ENCODE peak calls at places on chromosome 3, in six cellular contexts. One of them, this sample, is unnamed.
A peak's percentile ranks its signal among the peaks of the same experiment; 100 is the strongest.

GRCh38 chr3:111861396-111861795 is 2.3 kb downstream of the PHLDB2 start:
- DNase-seq in H1: no peak
- DNase-seq in HepG2: no peak
- DNase-seq in HL-60: no peak
- DNase-seq in SK-N-SH: no peak
- DNase-seq in GM12878: no peak
- DNase-seq in this sample: no peak

GRCh38 chr3:152113992-152114651 is 154.6 kb upstream of the MBNL1 start:
- DNase-seq in H1: no peak
- DNase-seq in HepG2: no peak
- DNase-seq in HL-60: no peak
- DNase-seq in SK-N-SH: no peak
- DNase-seq in GM12878: no peak
- DNase-seq in this sample: no peak

GRCh38 chr3:171982829-171983228 is 56.5 kb upstream of the FNDC3B start:
- DNase-seq in H1: no peak
- DNase-seq in HepG2: no peak
- DNase-seq in HL-60: no peak
- DNase-seq in SK-N-SH: no peak
- DNase-seq in GM12878: no peak
- DNase-seq in this sample: no peak

GRCh38 chr3:23264413-23264812 is 61.3 kb downstream of the UBE2E2 start:
- DNase-seq in H1: no peak
- DNase-seq in HepG2: no peak
- DNase-seq in HL-60: no peak
- DNase-seq in SK-N-SH: no peak
- DNase-seq in GM12878: no peak
- DNase-seq in this sample: no peak

GRCh38 chr3:61926913-61927312 is 365.5 kb downstream of the PTPRG start:
- DNase-seq in H1: no peak
- DNase-seq in HepG2: no peak
- DNase-seq in HL-60: no peak
- DNase-seq in SK-N-SH: no peak
- DNase-seq in GM12878: no peak
- DNase-seq in this sample: no peak

GRCh38 chr3:169280010-169280585 is 383.4 kb downstream of the MECOM start:
- DNase-seq in H1: no peak
- DNase-seq in HepG2: no peak
- DNase-seq in HL-60: no peak
- DNase-seq in SK-N-SH: no peak
- DNase-seq in GM12878: no peak
- DNase-seq in this sample: no peak

GRCh38 chr3:23671901-23672589 is 133.7 kb upstream of the UBE2E1 start:
- DNase-seq in H1: no peak
- DNase-seq in HepG2: no peak
- DNase-seq in HL-60: no peak
- DNase-seq in SK-N-SH: no peak
- DNase-seq in GM12878: no peak
- DNase-seq in this sample: no peak

GRCh38 chr3:25576836-25577454 is 87.8 kb downstream of the TOP2B start:
- DNase-seq in H1: peak; percentile 84
- DNase-seq in HepG2: no peak
- DNase-seq in HL-60: no peak
- DNase-seq in SK-N-SH: no peak
- DNase-seq in GM12878: no peak
- DNase-seq in this sample: peak; percentile 70

GRCh38 chr3:194930439-194931204 is 244.9 kb downstream of the FAM43A start:
- DNase-seq in H1: peak; percentile 6
- DNase-seq in HepG2: peak; percentile 31
- DNase-seq in HL-60: peak; percentile 79
- DNase-seq in SK-N-SH: peak; percentile 40
- DNase-seq in GM12878: no peak
- DNase-seq in this sample: no peak

GRCh38 chr3:55169608-55170010 is 241.8 kb upstream of the LRTM1 start:
- DNase-seq in H1: no peak
- DNase-seq in HepG2: no peak
- DNase-seq in HL-60: no peak
- DNase-seq in SK-N-SH: no peak
- DNase-seq in GM12878: no peak
- DNase-seq in this sample: no peak

GRCh38 chr3:20837676-20838302 is 651.8 kb upstream of the SGO1 start:
- DNase-seq in H1: no peak
- DNase-seq in HepG2: no peak
- DNase-seq in HL-60: no peak
- DNase-seq in SK-N-SH: no peak
- DNase-seq in GM12878: no peak
- DNase-seq in this sample: no peak

DNA sequence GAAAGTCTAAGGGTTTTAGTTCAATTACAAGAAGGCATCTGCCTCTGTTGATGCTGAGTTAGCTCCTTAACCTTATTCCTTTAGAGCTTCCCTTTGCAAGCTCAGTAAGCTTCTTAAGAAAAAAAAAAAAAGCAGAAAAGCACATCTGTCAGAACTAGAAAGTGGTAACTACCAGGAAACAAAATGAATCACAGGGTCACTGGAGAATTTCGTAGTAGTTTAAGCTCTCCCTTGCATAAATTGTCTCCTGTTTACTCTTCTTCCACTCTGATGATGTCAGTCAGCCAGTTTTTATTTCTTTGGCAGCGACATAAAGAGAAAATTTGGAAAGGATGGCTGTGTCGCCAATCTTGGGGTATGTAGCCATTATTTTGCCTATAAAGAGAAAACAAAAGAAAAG is 3.1 kb upstream of the GABRR3 start:
- DNase-seq in H1: no peak
- DNase-seq in HepG2: no peak
- DNase-seq in HL-60: no peak
- DNase-seq in SK-N-SH: no peak
- DNase-seq in GM12878: no peak
- DNase-seq in this sample: no peak
- TF ChIP-seq GABPA in H1: no peak
- TF ChIP-seq GABPA in HepG2: no peak
- TF ChIP-seq GABPA in HL-60: no peak
- TF ChIP-seq GABPA in SK-N-SH: no peak
- TF ChIP-seq GABPA in GM12878: no peak
- TF ChIP-seq GABPA in this sample: no peak

DNA sequence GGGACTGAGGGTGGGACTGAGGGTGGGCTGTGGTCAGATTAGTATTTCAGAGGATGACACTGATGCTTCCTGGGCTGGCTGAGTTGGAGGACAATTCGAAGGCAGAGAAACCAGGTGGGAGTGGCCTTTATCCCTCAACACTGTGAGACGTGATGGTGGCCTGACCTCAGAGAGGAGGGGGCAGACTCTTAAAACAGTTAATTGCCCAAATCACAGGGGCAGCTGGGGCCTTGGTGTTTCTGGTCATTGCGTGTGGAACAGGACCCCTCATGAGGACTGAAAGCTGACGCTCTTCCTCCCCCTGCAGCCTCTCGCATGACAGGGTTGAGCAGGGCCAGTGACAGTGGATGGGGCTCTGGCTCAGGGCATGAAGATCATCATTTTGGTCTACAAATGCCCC is 18.7 kb downstream of the DNASE1L3 start:
- DNase-seq in H1: no peak
- DNase-seq in HepG2: no peak
- DNase-seq in HL-60: no peak
- DNase-seq in SK-N-SH: no peak
- DNase-seq in GM12878: no peak
- DNase-seq in this sample: no peak
- TF ChIP-seq GABPA in H1: no peak
- TF ChIP-seq GABPA in HepG2: no peak
- TF ChIP-seq GABPA in HL-60: no peak
- TF ChIP-seq GABPA in SK-N-SH: no peak
- TF ChIP-seq GABPA in GM12878: no peak
- TF ChIP-seq GABPA in this sample: no peak

GRCh38 chr3:71031151-71031550 is 552.4 kb downstream of the FOXP1 start:
- DNase-seq in H1: no peak
- DNase-seq in HepG2: no peak
- DNase-seq in HL-60: no peak
- DNase-seq in SK-N-SH: no peak
- DNase-seq in GM12878: no peak
- DNase-seq in this sample: no peak
- TF ChIP-seq GABPA in H1: no peak
- TF ChIP-seq GABPA in HepG2: no peak
- TF ChIP-seq GABPA in HL-60: no peak
- TF ChIP-seq GABPA in SK-N-SH: no peak
- TF ChIP-seq GABPA in GM12878: no peak
- TF ChIP-seq GABPA in this sample: no peak

GRCh38 chr3:115996420-115997108 is 373.3 kb downstream of the GAP43 start:
- DNase-seq in H1: no peak
- DNase-seq in HepG2: no peak
- DNase-seq in HL-60: no peak
- DNase-seq in SK-N-SH: no peak
- DNase-seq in GM12878: no peak
- DNase-seq in this sample: no peak
- TF ChIP-seq GABPA in H1: no peak
- TF ChIP-seq GABPA in HepG2: no peak
- TF ChIP-seq GABPA in HL-60: no peak
- TF ChIP-seq GABPA in SK-N-SH: no peak
- TF ChIP-seq GABPA in GM12878: no peak
- TF ChIP-seq GABPA in this sample: no peak

GRCh38 chr3:99895706-99896441 is 78.2 kb downstream of the CMSS1 start:
- DNase-seq in H1: no peak
- DNase-seq in HepG2: peak; percentile 82
- DNase-seq in HL-60: peak; percentile 59
- DNase-seq in SK-N-SH: no peak
- DNase-seq in GM12878: no peak
- DNase-seq in this sample: no peak
- TF ChIP-seq GABPA in H1: no peak
- TF ChIP-seq GABPA in HepG2: no peak
- TF ChIP-seq GABPA in HL-60: no peak
- TF ChIP-seq GABPA in SK-N-SH: no peak
- TF ChIP-seq GABPA in GM12878: no peak
- TF ChIP-seq GABPA in this sample: no peak

DNA sequence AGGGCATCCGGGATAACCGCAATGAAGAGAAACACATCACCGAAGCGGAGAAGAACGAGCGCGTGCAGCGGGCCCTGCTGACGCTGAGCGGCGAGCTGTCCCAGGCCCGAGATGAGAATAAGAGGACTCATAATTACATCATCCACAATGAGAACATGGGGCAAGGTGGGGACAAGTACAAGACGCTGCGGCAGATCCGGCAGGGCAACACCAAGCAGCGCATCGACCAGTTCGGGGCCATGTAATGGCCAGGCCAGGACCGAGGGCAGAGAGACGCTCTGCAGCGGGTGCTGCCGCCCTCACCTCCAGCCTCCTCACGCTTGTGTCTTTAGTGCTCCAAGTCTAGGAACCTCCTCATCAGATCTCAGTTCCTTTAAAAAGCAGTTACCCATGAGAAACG is 863.7 kb upstream of the ALCAM start:
- DNase-seq in H1: no peak
- DNase-seq in HepG2: no peak
- DNase-seq in HL-60: no peak
- DNase-seq in SK-N-SH: no peak
- DNase-seq in GM12878: no peak
- DNase-seq in this sample: no peak
- TF ChIP-seq GABPA in H1: no peak
- TF ChIP-seq GABPA in HepG2: no peak
- TF ChIP-seq GABPA in HL-60: no peak
- TF ChIP-seq GABPA in SK-N-SH: no peak
- TF ChIP-seq GABPA in GM12878: no peak
- TF ChIP-seq GABPA in this sample: no peak

GRCh38 chr3:159914421-159914820 is 74.2 kb upstream of the IL12A start:
- DNase-seq in H1: no peak
- DNase-seq in HepG2: no peak
- DNase-seq in HL-60: no peak
- DNase-seq in SK-N-SH: no peak
- DNase-seq in GM12878: no peak
- DNase-seq in this sample: no peak

GRCh38 chr3:159913712-159914414 is 74.8 kb upstream of the IL12A start:
- DNase-seq in H1: no peak
- DNase-seq in HepG2: no peak
- DNase-seq in HL-60: no peak
- DNase-seq in SK-N-SH: no peak
- DNase-seq in GM12878: no peak
- DNase-seq in this sample: no peak

GRCh38 chr3:159907828-159908227 is 80.8 kb upstream of the IL12A start:
- DNase-seq in H1: no peak
- DNase-seq in HepG2: no peak
- DNase-seq in HL-60: peak; percentile 58
- DNase-seq in SK-N-SH: no peak
- DNase-seq in GM12878: no peak
- DNase-seq in this sample: no peak

GRCh38 chr3:159911011-159911663 is 77.5 kb upstream of the IL12A start:
- DNase-seq in H1: no peak
- DNase-seq in HepG2: no peak
- DNase-seq in HL-60: no peak
- DNase-seq in SK-N-SH: no peak
- DNase-seq in GM12878: no peak
- DNase-seq in this sample: no peak

DNA sequence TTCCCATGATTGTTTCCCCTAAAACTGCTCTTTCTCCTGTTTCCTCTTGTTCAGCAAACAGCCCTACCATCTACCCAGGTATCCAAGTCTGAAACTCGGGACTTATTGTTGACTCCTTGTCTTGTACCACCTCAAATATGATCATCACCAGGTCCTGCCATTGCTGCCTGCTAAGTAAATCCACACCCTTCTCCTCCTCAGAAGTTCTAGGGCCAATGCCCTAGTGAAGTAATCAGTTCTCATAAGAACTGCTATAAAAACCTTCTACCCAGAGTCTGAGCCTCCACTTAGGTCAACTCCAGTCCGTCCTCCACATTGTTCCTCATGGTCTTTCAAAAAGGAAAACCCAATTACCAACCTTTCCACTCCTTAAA is 77.0 kb upstream of the IL12A start:
- DNase-seq in H1: no peak
- DNase-seq in HepG2: no peak
- DNase-seq in HL-60: no peak
- DNase-seq in SK-N-SH: no peak
- DNase-seq in GM12878: no peak
- DNase-seq in this sample: no peak
- TF ChIP-seq GABPA in H1: no peak
- TF ChIP-seq GABPA in HepG2: no peak
- TF ChIP-seq GABPA in HL-60: no peak
- TF ChIP-seq GABPA in SK-N-SH: no peak
- TF ChIP-seq GABPA in GM12878: no peak
- TF ChIP-seq GABPA in this sample: no peak

GRCh38 chr3:161818106-161818505 is 321.5 kb downstream of the OTOL1 start:
- DNase-seq in H1: no peak
- DNase-seq in HepG2: no peak
- DNase-seq in HL-60: no peak
- DNase-seq in SK-N-SH: no peak
- DNase-seq in GM12878: no peak
- DNase-seq in this sample: no peak

GRCh38 chr3:161823910-161824309 is 327.3 kb downstream of the OTOL1 start:
- DNase-seq in H1: no peak
- DNase-seq in HepG2: no peak
- DNase-seq in HL-60: no peak
- DNase-seq in SK-N-SH: no peak
- DNase-seq in GM12878: no peak
- DNase-seq in this sample: no peak

DNA sequence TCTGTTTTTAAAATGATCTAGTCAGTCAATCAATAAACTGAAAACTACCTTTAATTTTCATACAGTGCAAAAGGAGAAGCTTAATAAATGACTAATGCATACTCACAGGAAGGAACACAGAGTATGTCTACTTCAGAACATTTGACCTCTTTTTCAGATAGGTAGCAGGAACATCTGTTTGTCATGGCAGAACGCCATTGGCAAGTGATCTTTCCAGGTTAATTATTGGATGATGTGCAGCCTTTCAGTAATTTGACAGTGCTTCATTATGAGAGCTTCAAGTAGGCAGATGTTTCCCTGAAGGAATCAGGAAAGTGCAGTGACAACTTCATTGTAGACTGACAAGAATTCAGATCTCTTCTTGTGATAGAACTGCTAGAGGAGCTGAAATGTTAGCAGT is 325.0 kb downstream of the OTOL1 start:
- DNase-seq in H1: no peak
- DNase-seq in HepG2: no peak
- DNase-seq in HL-60: no peak
- DNase-seq in SK-N-SH: no peak
- DNase-seq in GM12878: no peak
- DNase-seq in this sample: no peak
- TF ChIP-seq GABPA in H1: no peak
- TF ChIP-seq GABPA in HepG2: no peak
- TF ChIP-seq GABPA in HL-60: no peak
- TF ChIP-seq GABPA in SK-N-SH: no peak
- TF ChIP-seq GABPA in GM12878: no peak
- TF ChIP-seq GABPA in this sample: no peak